ENCODE peak calls at places on chromosomes 16 and 17, in ten cellular contexts. One of them, this sample, is unnamed.

GRCh38 chr16:64174327-64174726 is 947.5 kb downstream of the CDH11 start:
- DNase-seq in ovary: no peak
- DNase-seq in esophagus squamous epithelium: no peak
- DNase-seq in IMR-90: peak; percentile 20
- DNase-seq in GM12878: no peak
- DNase-seq in transverse colon: no peak
- DNase-seq in tibial nerve: no peak
- DNase-seq in stomach: no peak
- DNase-seq in heart left ventricle: no peak
- DNase-seq in HCT116: no peak
- DNase-seq in this sample: no peak

GRCh38 chr17:81386646-81387234 is 8.5 kb upstream of the BAHCC1 start:
- DNase-seq in heart left ventricle: peak; percentile 73
- DNase-seq in IMR-90: no peak
- DNase-seq in ovary: peak; percentile 70
- DNase-seq in stomach: peak; percentile 56
- DNase-seq in esophagus squamous epithelium: no peak
- DNase-seq in HCT116: no peak
- DNase-seq in transverse colon: peak; percentile 47
- DNase-seq in GM12878: no peak
- DNase-seq in tibial nerve: no peak
- DNase-seq in this sample: no peak

GRCh38 chr17:40486513-40487370 is 14.7 kb downstream of the TNS4 start:
- DNase-seq in transverse colon: no peak
- DNase-seq in ovary: peak; percentile 40
- DNase-seq in GM12878: no peak
- DNase-seq in stomach: no peak
- DNase-seq in IMR-90: peak; percentile 87
- DNase-seq in heart left ventricle: no peak
- DNase-seq in HCT116: peak; percentile 37
- DNase-seq in tibial nerve: no peak
- DNase-seq in esophagus squamous epithelium: no peak
- DNase-seq in this sample: no peak

GRCh38 chr17:44065668-44066203 is 735 bp downstream of the LSM12 start:
- DNase-seq in GM12878: no peak
- DNase-seq in IMR-90: no peak
- DNase-seq in ovary: no peak
- DNase-seq in esophagus squamous epithelium: no peak
- DNase-seq in HCT116: no peak
- DNase-seq in heart left ventricle: no peak
- DNase-seq in tibial nerve: no peak
- DNase-seq in transverse colon: no peak
- DNase-seq in stomach: no peak
- DNase-seq in this sample: no peak

GRCh38 chr17:39628655-39629493 is 2.1 kb downstream of the PPP1R1B start:
- DNase-seq in GM12878: no peak
- DNase-seq in tibial nerve: no peak
- DNase-seq in stomach: peak; percentile 49
- DNase-seq in ovary: no peak
- DNase-seq in heart left ventricle: no peak
- DNase-seq in transverse colon: peak; percentile 89
- DNase-seq in esophagus squamous epithelium: no peak
- DNase-seq in IMR-90: no peak
- DNase-seq in HCT116: no peak
- DNase-seq in this sample: no peak

GRCh38 chr17:50199211-50199633 is 2.2 kb downstream of the COL1A1 start:
- DNase-seq in stomach: no peak
- DNase-seq in esophagus squamous epithelium: no peak
- DNase-seq in ovary: no peak
- DNase-seq in transverse colon: no peak
- DNase-seq in heart left ventricle: no peak
- DNase-seq in tibial nerve: no peak
- DNase-seq in HCT116: no peak
- DNase-seq in GM12878: no peak
- DNase-seq in IMR-90: no peak
- DNase-seq in this sample: no peak

GRCh38 chr16:69481901-69482341 is 57.5 kb downstream of the CYB5B start:
- DNase-seq in GM12878: no peak
- DNase-seq in heart left ventricle: peak; percentile 93
- DNase-seq in esophagus squamous epithelium: no peak
- DNase-seq in stomach: peak; percentile 91
- DNase-seq in ovary: peak; percentile 77
- DNase-seq in IMR-90: peak; percentile 48
- DNase-seq in transverse colon: peak; percentile 31
- DNase-seq in HCT116: no peak
- DNase-seq in tibial nerve: peak; percentile 66
- DNase-seq in this sample: peak; percentile 45

GRCh38 chr16:13148836-13149235 is 247.4 kb downstream of the SHISA9 start:
- DNase-seq in IMR-90: no peak
- DNase-seq in tibial nerve: no peak
- DNase-seq in heart left ventricle: no peak
- DNase-seq in HCT116: no peak
- DNase-seq in GM12878: no peak
- DNase-seq in stomach: no peak
- DNase-seq in esophagus squamous epithelium: no peak
- DNase-seq in transverse colon: no peak
- DNase-seq in ovary: no peak
- DNase-seq in this sample: no peak

GRCh38 chr16:13552062-13552959 is 367.6 kb upstream of the ERCC4 start:
- DNase-seq in ovary: no peak
- DNase-seq in tibial nerve: no peak
- DNase-seq in IMR-90: no peak
- DNase-seq in transverse colon: no peak
- DNase-seq in heart left ventricle: no peak
- DNase-seq in GM12878: peak; percentile 71
- DNase-seq in HCT116: no peak
- DNase-seq in stomach: no peak
- DNase-seq in esophagus squamous epithelium: no peak
- DNase-seq in this sample: no peak

GRCh38 chr16:23634461-23635036 is 6.6 kb downstream of the PALB2 start:
- DNase-seq in stomach: no peak
- DNase-seq in HCT116: no peak
- DNase-seq in ovary: no peak
- DNase-seq in tibial nerve: no peak
- DNase-seq in GM12878: no peak
- DNase-seq in transverse colon: no peak
- DNase-seq in heart left ventricle: no peak
- DNase-seq in esophagus squamous epithelium: no peak
- DNase-seq in IMR-90: no peak
- DNase-seq in this sample: no peak

GRCh38 chr16:23640959-23641765 is at the start of the genes DCTN5 and PALB2:
- DNase-seq in IMR-90: peak; percentile 92
- DNase-seq in HCT116: peak; percentile 81
- DNase-seq in ovary: peak; percentile 87
- DNase-seq in stomach: peak; percentile 94
- DNase-seq in heart left ventricle: peak; percentile 96
- DNase-seq in tibial nerve: peak; percentile 83
- DNase-seq in transverse colon: peak; percentile 94
- DNase-seq in esophagus squamous epithelium: peak; percentile 60
- DNase-seq in GM12878: peak; percentile 83
- DNase-seq in this sample: peak; percentile 91

GRCh38 chr16:23640669-23640958 is 496 bp downstream of the PALB2 start:
- DNase-seq in heart left ventricle: no peak
- DNase-seq in transverse colon: no peak
- DNase-seq in HCT116: no peak
- DNase-seq in tibial nerve: no peak
- DNase-seq in IMR-90: no peak
- DNase-seq in GM12878: no peak
- DNase-seq in esophagus squamous epithelium: no peak
- DNase-seq in stomach: no peak
- DNase-seq in ovary: no peak
- DNase-seq in this sample: no peak

GRCh38 chr16:23635958-23636357 is 5.2 kb downstream of the PALB2 start:
- DNase-seq in IMR-90: no peak
- DNase-seq in transverse colon: no peak
- DNase-seq in ovary: no peak
- DNase-seq in heart left ventricle: no peak
- DNase-seq in stomach: no peak
- DNase-seq in tibial nerve: no peak
- DNase-seq in GM12878: no peak
- DNase-seq in HCT116: no peak
- DNase-seq in esophagus squamous epithelium: no peak
- DNase-seq in this sample: no peak
- H3K36me3 ChIP-seq in IMR-90: peaks cover 18% of the 10 kb centered on the region
- H3K36me3 ChIP-seq in transverse colon: peaks cover 6% of the 10 kb centered on the region
- H3K36me3 ChIP-seq in ovary: no peaks in the 10 kb centered on the region
- H3K36me3 ChIP-seq in heart left ventricle: peaks cover 2% of the 10 kb centered on the region
- H3K36me3 ChIP-seq in stomach: peaks cover 66% of the 10 kb centered on the region
- H3K36me3 ChIP-seq in tibial nerve: no peaks in the 10 kb centered on the region
- H3K36me3 ChIP-seq in GM12878: no peaks in the 10 kb centered on the region
- H3K36me3 ChIP-seq in HCT116: peaks cover 19% of the 10 kb centered on the region
- H3K36me3 ChIP-seq in esophagus squamous epithelium: no peaks in the 10 kb centered on the region
- H3K36me3 ChIP-seq in this sample: peaks cover 8% of the 10 kb centered on the region

GRCh38 chr17:58337600-58338453 is 9.2 kb upstream of the TSPOAP1 start:
- DNase-seq in IMR-90: peak; percentile 96
- DNase-seq in HCT116: no peak
- DNase-seq in heart left ventricle: peak; percentile 84
- DNase-seq in stomach: peak; percentile 74
- DNase-seq in tibial nerve: peak; percentile 38
- DNase-seq in ovary: no peak
- DNase-seq in transverse colon: peak; percentile 85
- DNase-seq in esophagus squamous epithelium: peak; percentile 81
- DNase-seq in GM12878: peak; percentile 90
- DNase-seq in this sample: peak; percentile 36
- TF ChIP-seq POLR2A in IMR-90: no peak
- TF ChIP-seq POLR2A in HCT116: no peak
- TF ChIP-seq POLR2A in heart left ventricle: no peak
- TF ChIP-seq POLR2A in stomach: no peak
- TF ChIP-seq POLR2A in tibial nerve: peak; percentile 41
- TF ChIP-seq POLR2A in ovary: no peak
- TF ChIP-seq POLR2A in transverse colon: peak; percentile 68
- TF ChIP-seq POLR2A in esophagus squamous epithelium: no peak
- TF ChIP-seq POLR2A in GM12878: peak; percentile 82
- TF ChIP-seq POLR2A in this sample: no peak

GRCh38 chr17:30796016-30796415 is 28.5 kb downstream of the CRLF3 start:
- DNase-seq in transverse colon: no peak
- DNase-seq in HCT116: no peak
- DNase-seq in heart left ventricle: no peak
- DNase-seq in ovary: no peak
- DNase-seq in IMR-90: peak; percentile 8
- DNase-seq in stomach: no peak
- DNase-seq in esophagus squamous epithelium: no peak
- DNase-seq in tibial nerve: no peak
- DNase-seq in GM12878: no peak
- DNase-seq in this sample: no peak

GRCh38 chr17:30790279-30790678 is 34.2 kb downstream of the CRLF3 start:
- DNase-seq in GM12878: no peak
- DNase-seq in ovary: no peak
- DNase-seq in tibial nerve: no peak
- DNase-seq in IMR-90: no peak
- DNase-seq in stomach: no peak
- DNase-seq in transverse colon: no peak
- DNase-seq in HCT116: no peak
- DNase-seq in esophagus squamous epithelium: no peak
- DNase-seq in heart left ventricle: no peak
- DNase-seq in this sample: no peak

GRCh38 chr17:30788918-30789317 is 35.6 kb downstream of the CRLF3 start:
- DNase-seq in heart left ventricle: no peak
- DNase-seq in ovary: no peak
- DNase-seq in stomach: no peak
- DNase-seq in transverse colon: no peak
- DNase-seq in tibial nerve: no peak
- DNase-seq in IMR-90: peak; percentile 41
- DNase-seq in GM12878: no peak
- DNase-seq in HCT116: no peak
- DNase-seq in esophagus squamous epithelium: no peak
- DNase-seq in this sample: no peak

DNA sequence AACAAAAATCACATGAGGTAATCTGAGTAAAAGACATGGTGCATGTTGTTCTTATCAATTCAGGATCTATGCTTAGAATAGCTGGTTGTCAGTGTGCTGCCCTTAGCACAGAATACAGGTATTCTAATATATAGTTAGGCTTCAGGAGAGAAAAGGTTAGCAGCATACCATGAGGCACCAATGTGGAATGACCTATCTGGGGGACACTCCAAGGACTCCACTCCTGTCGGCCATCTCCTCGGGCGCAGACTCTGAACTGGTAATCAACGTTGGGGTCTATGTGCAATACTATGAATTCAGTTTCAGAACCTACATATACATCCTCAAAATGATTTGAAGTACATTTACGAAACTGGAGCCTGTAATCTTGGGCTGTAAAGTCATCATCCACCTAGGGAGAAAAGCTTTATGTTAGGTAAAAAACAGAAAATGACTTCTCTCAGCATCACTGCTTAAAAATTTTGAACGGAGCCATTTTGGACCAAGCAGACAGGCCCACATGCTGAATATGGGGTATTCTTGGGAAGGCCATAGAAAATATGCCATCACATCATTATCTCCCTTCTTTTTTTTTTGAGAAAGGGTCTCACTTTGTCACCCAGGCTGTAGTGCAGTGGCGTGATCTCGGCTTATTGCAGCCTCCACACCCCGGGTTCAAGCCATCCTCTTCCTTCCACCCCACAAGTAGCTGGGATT is 31.1 kb downstream of the CRLF3 start:
- DNase-seq in ovary: no peak
- DNase-seq in esophagus squamous epithelium: no peak
- DNase-seq in GM12878: no peak
- DNase-seq in IMR-90: no peak
- DNase-seq in heart left ventricle: no peak
- DNase-seq in HCT116: no peak
- DNase-seq in stomach: no peak
- DNase-seq in transverse colon: no peak
- DNase-seq in tibial nerve: no peak
- DNase-seq in this sample: no peak
- H3K36me3 ChIP-seq in ovary: no peaks in the 10 kb centered on the region
- H3K36me3 ChIP-seq in esophagus squamous epithelium: peaks cover 7% of the 10 kb centered on the region
- H3K36me3 ChIP-seq in GM12878: peaks cover 5% of the 10 kb centered on the region
- H3K36me3 ChIP-seq in IMR-90: peaks cover 28% of the 10 kb centered on the region
- H3K36me3 ChIP-seq in heart left ventricle: peaks cover 4% of the 10 kb centered on the region
- H3K36me3 ChIP-seq in HCT116: peaks cover 27% of the 10 kb centered on the region
- H3K36me3 ChIP-seq in stomach: peaks cover 92% of the 10 kb centered on the region
- H3K36me3 ChIP-seq in transverse colon: peaks cover 26% of the 10 kb centered on the region
- H3K36me3 ChIP-seq in tibial nerve: peaks cover 24% of the 10 kb centered on the region
- H3K36me3 ChIP-seq in this sample: no peaks in the 10 kb centered on the region

GRCh38 chr17:2302740-2303277 is 776 bp downstream of the SMG6 start:
- DNase-seq in HCT116: no peak
- DNase-seq in stomach: no peak
- DNase-seq in IMR-90: peak; percentile 6
- DNase-seq in heart left ventricle: no peak
- DNase-seq in esophagus squamous epithelium: no peak
- DNase-seq in GM12878: no peak
- DNase-seq in tibial nerve: no peak
- DNase-seq in ovary: no peak
- DNase-seq in transverse colon: no peak
- DNase-seq in this sample: no peak

GRCh38 chr17:2299136-2299535 is 4.4 kb downstream of the SMG6 start:
- DNase-seq in ovary: no peak
- DNase-seq in heart left ventricle: no peak
- DNase-seq in tibial nerve: no peak
- DNase-seq in esophagus squamous epithelium: no peak
- DNase-seq in IMR-90: no peak
- DNase-seq in HCT116: no peak
- DNase-seq in transverse colon: no peak
- DNase-seq in stomach: no peak
- DNase-seq in GM12878: no peak
- DNase-seq in this sample: no peak

GRCh38 chr17:2299756-2300155 is 3.8 kb downstream of the SMG6 start:
- DNase-seq in ovary: no peak
- DNase-seq in HCT116: no peak
- DNase-seq in stomach: no peak
- DNase-seq in transverse colon: no peak
- DNase-seq in esophagus squamous epithelium: no peak
- DNase-seq in IMR-90: no peak
- DNase-seq in tibial nerve: no peak
- DNase-seq in heart left ventricle: no peak
- DNase-seq in GM12878: no peak
- DNase-seq in this sample: no peak

GRCh38 chr17:2303278-2304188 is at the start of the genes SMG6 and SRR:
- DNase-seq in esophagus squamous epithelium: peak; percentile 52
- DNase-seq in IMR-90: peak; percentile 75
- DNase-seq in tibial nerve: peak; percentile 83
- DNase-seq in ovary: peak; percentile 92
- DNase-seq in transverse colon: peak; percentile 95
- DNase-seq in heart left ventricle: peak; percentile 94
- DNase-seq in stomach: peak; percentile 94
- DNase-seq in GM12878: peak; percentile 45
- DNase-seq in HCT116: peak; percentile 68
- DNase-seq in this sample: peak; percentile 94
- TF ChIP-seq POLR2A in esophagus squamous epithelium: peak; percentile 46
- TF ChIP-seq POLR2A in IMR-90: peak; percentile 74
- TF ChIP-seq POLR2A in tibial nerve: no peak
- TF ChIP-seq POLR2A in ovary: peak; percentile 49
- TF ChIP-seq POLR2A in transverse colon: peak; percentile 82
- TF ChIP-seq POLR2A in heart left ventricle: no peak
- TF ChIP-seq POLR2A in stomach: no peak
- TF ChIP-seq POLR2A in GM12878: peak; percentile 98
- TF ChIP-seq POLR2A in HCT116: peak; percentile 29
- TF ChIP-seq POLR2A in this sample: peak; percentile 82

This sample was measured in body of pancreas.